ENCODE peak calls at places on chromosomes 5 and 9, in four cellular contexts. E is PC-3, F is SK-N-SH, Y is hepatocyte. N is an unnamed sample.

GRCh38 chr9:18786936-18787658 is 245.9 kb downstream of the SAXO1 start:
- DNase-seq in E (no peak), F (no peak), Y (peak; percentile 56), N (no peak)

GRCh38 chr5:149282966-149283332 is 11.3 kb downstream of the AFAP1L1 start:
- DNase-seq in E (no peak), F (no peak), Y (no peak), N (no peak)

GRCh38 chr5:93305984-93306383 is 275.0 kb downstream of the NR2F1-AS1 start:
- DNase-seq in E (peak; percentile 86), F (no peak), Y (no peak), N (no peak)

GRCh38 chr5:122054266-122054665 is 23.8 kb downstream of the LOX start:
- DNase-seq in E (no peak), F (no peak), Y (no peak), N (no peak)

GRCh38 chr5:10140195-10140973 is 109.3 kb downstream of the ATPSCKMT start:
- DNase-seq in E (peak; percentile 58), F (peak; percentile 30), Y (no peak), N (no peak)

GRCh38 chr9:125963932-125964331 is 216.8 kb downstream of the PBX3 start:
- DNase-seq in E (no peak), F (no peak), Y (no peak), N (no peak)

GRCh38 chr5:11672385-11673085 is 231.7 kb downstream of the CTNND2 start:
- DNase-seq in E (no peak), F (no peak), Y (no peak), N (no peak)

GRCh38 chr5:35274839-35275509 is 44.7 kb upstream of the PRLR start:
- DNase-seq in E (peak; percentile 4), F (no peak), Y (peak; percentile 8), N (no peak)

GRCh38 chr9:129990269-129991005 is 52.6 kb downstream of the FNBP1 start:
- DNase-seq in E (no peak), F (no peak), Y (no peak), N (peak; percentile 61)

GRCh38 chr9:79471577-79472543 is 99.9 kb upstream of the TLE4 start:
- DNase-seq in E (peak; percentile 66), F (peak; percentile 18), Y (peak; percentile 53), N (peak; percentile 14)

GRCh38 chr9:98806394-98807069 is 938 bp upstream of the GALNT12 start:
- DNase-seq in E (peak; percentile 48), F (no peak), Y (no peak), N (peak; percentile 13)

GRCh38 chr9:96490534-96491078 is 40.6 kb downstream of the HABP4 start:
- DNase-seq in E (no peak), F (no peak), Y (no peak), N (no peak)

GRCh38 chr5:80260461-80260860 is 4.6 kb upstream of the SERINC5 start:
- DNase-seq in E (no peak), F (no peak), Y (no peak), N (no peak)

GRCh38 chr5:128014578-128014977 is 69.0 kb upstream of the SLC12A2 start:
- DNase-seq in E (no peak), F (no peak), Y (no peak), N (no peak)

GRCh38 chr5:172659570-172659908 is 18.5 kb downstream of the NEURL1B start:
- DNase-seq in E (no peak), F (no peak), Y (no peak), N (no peak)

GRCh38 chr9:14428781-14429230 is 114.9 kb upstream of the NFIB start:
- DNase-seq in E (peak; percentile 73), F (peak; percentile 53), Y (peak; percentile 89), N (peak; percentile 70)

GRCh38 chr9:112647596-112647995 is 70.3 kb downstream of the INIP start:
- DNase-seq in E (no peak), F (no peak), Y (no peak), N (no peak)

GRCh38 chr9:112640311-112640710 is 77.6 kb downstream of the INIP start:
- DNase-seq in E (no peak), F (no peak), Y (no peak), N (no peak)

GRCh38 chr9:112642126-112642525 is 75.8 kb downstream of the INIP start:
- DNase-seq in E (no peak), F (no peak), Y (no peak), N (no peak)

GRCh38 chr9:112648624-112649023 is 69.3 kb downstream of the INIP start:
- DNase-seq in E (no peak), F (no peak), Y (no peak), N (no peak)

GRCh38 chr9:112644449-112644965 is 73.4 kb downstream of the INIP start:
- DNase-seq in E (no peak), F (no peak), Y (no peak), N (no peak)
- TF ChIP-seq EZH2phosphoT487 in E (no peak), F (no peak), Y (no peak), N (no peak)

GRCh38 chr5:141843156-141843927 is 34.9 kb downstream of the PCDH1 start:
- DNase-seq in E (no peak), F (no peak), Y (no peak), N (no peak)
- TF ChIP-seq EZH2phosphoT487 in E (no peak), F (no peak), Y (no peak), N (no peak)

GRCh38 chr9:89522261-89522978 is 24.5 kb upstream of the SEMA4D start:
- DNase-seq in E (peak; percentile 27), F (no peak), Y (no peak), N (peak; percentile 94)
- TF ChIP-seq EZH2phosphoT487 in E (no peak), F (no peak), Y (no peak), N (no peak)

DNA sequence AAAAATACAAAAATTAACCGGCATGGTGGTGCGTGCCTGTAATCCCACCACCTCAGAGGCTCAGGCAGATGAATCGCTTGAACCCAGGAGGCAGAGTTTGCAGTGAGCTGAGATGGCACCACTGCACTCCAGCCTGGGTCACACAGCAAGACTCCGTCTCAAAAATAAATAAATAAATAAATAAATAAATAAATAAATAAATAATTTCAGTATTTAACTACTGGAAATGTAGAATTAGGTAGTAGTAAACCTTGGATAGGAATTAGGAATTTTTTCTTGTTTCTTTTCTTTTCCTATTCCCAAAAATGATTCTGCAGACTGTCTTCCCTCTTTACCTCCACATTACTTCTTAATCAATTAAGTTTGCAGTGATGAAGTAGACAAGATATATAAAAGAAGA is 103.2 kb downstream of the PLK2 start:
- DNase-seq in E (no peak), F (no peak), Y (no peak), N (no peak)
- TF ChIP-seq EZH2phosphoT487 in E (no peak), F (no peak), Y (no peak), N (no peak)

GRCh38 chr9:137162505-137163100 is 7.2 kb downstream of the LRRC26 start:
- DNase-seq in E (no peak), F (no peak), Y (peak; percentile 60), N (no peak)
- TF ChIP-seq EZH2phosphoT487 in E (no peak), F (no peak), Y (no peak), N (no peak)

DNA sequence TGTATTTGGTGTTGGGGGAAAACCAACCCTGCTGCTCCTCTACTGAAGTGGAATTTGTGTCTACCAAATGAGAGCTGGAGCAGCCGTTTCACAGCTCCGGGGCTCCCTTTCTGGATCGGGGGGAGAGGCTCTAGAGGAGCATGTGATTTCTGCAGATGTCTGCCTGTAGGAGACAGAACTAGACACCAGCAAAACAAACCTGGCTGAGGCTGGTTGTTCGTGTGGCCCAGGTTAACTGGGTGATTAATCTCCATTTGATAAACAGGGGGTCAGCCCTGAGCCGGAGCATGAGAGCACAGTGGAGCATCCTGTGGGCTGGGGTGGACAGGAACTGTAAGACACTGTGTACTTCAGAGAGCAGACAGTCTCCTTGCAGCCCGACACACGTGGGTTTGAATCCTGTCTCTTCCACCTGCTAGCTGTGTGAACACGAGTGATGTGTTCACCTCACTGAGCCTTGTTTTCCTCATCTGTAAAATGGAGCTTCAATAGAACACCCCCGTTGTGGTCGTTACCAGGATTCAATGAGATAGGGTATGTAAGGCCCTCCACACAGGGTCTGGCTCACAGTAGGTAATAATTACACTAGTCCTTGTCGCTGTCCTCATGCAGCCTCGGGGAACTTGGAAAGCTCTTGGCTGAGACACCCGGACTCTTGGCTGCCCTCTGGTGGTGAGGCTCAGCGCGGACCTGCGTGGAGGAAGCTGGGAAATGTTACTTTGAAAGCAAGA is 12.9 kb downstream of the CXCL14 start:
- DNase-seq in E (peak; percentile 65), F (peak; percentile 60), Y (peak; percentile 76), N (peak; percentile 49)
- TF ChIP-seq EZH2phosphoT487 in E (no peak), F (no peak), Y (no peak), N (no peak)

DNA sequence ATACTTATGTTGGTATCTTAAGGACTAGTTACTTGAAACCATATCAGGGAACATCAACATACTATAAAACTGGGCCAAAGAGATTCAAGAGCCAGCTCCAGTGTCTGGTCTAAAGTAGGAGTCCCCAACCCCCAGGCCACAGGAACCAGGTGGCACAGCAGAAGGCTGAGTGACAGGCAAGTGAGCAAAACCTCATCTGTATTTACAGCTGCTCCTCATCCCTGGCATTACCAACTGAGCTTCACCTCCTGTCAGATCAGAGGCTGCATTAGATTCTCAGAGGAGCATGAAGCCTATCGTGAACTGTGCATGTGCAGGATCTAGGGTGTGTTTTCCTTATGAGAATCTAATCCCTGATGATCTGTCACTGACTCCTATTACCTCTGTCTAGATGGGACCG is 581.6 kb upstream of the CDH9 start:
- DNase-seq in E (no peak), F (no peak), Y (no peak), N (no peak)
- TF ChIP-seq EZH2phosphoT487 in E (no peak), F (no peak), Y (no peak), N (no peak)

DNA sequence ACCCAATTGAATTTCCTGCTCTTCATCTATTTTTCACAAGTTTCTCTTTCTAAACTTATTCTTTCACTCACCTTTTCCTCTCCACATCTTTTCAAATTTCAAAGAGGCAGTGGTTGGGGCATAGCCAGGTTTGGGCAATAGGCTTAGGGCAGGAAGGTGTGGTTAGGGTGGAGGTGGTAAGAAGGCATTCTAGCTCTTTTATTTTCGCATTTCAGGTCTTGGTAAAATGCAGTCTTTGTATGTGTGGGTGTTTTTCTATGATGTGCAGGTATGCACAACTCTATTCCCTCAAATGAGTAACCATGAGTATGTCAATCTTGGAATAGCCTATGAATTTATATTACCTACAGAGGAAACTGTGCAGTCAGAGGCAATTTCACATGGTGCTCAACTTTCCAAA is 129.8 kb upstream of the IFNE start:
- DNase-seq in E (peak; percentile 75), F (no peak), Y (no peak), N (no peak)
- TF ChIP-seq EZH2phosphoT487 in E (no peak), F (no peak), Y (no peak), N (no peak)

GRCh38 chr5:64497390-64497789 is 8.4 kb upstream of the RGS7BP start:
- DNase-seq in E (peak; percentile 84), F (no peak), Y (peak; percentile 46), N (no peak)
- TF ChIP-seq EZH2phosphoT487 in E (no peak), F (no peak), Y (no peak), N (no peak)

DNA sequence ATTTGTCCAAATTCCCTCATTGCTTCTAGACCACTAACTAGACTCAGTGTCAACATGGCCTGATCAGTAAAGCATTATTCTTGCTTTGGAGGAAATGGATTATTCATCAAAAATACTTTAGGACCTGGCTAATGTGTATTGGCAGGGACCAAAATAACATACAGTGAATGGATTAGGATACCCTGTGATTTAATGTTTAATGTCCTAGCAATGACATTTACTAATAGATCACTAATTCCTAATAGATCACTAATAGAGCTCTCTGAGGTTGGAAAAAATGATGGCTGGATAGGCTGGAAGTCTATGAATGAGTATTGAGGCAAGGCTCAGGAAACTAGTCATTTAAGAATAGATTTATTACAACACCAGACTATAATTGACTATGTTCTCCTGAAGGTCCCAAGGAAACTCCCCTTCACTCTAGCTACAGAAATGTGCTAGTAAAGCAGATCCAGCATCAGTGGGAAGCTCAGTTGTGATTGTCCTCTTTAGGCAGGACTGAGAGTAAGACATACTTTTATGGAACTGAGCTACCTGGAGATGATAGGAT is 46.1 kb upstream of the CHSY3 start:
- DNase-seq in E (no peak), F (no peak), Y (no peak), N (no peak)
- TF ChIP-seq EZH2phosphoT487 in E (no peak), F (no peak), Y (no peak), N (no peak)